ENCODE peak calls at places on chromosome 12, in five cellular contexts. H, G, Z, W and N are unnamed samples.

GRCh38 chr12:124727244-124727673 is 136.4 kb downstream of the SCARB1 start:
- DNase-seq in H (peak), Z (no peak), G (peak), W (no peak), N (peak)

GRCh38 chr12:130487636-130488035 is 149.9 kb downstream of the PIWIL1 start:
- DNase-seq in Z (no peak), H (no peak), G (no peak), W (no peak), N (no peak)

GRCh38 chr12:107775093-107775721 is 703 bp downstream of the ASCL4 start:
- DNase-seq in Z (peak), H (no peak), G (no peak), W (peak), N (no peak)

GRCh38 chr12:67630373-67631088 is 18.0 kb upstream of the DYRK2 start:
- DNase-seq in G (no peak), H (peak), W (no peak), Z (peak), N (peak)

GRCh38 chr12:96908170-96908675 is 1.2 kb downstream of the NEDD1 start:
- DNase-seq in Z (no peak), W (no peak), G (no peak), H (peak), N (no peak)

GRCh38 chr12:57744194-57744776 is 554 bp upstream of the TSPAN31 start:
- DNase-seq in W (peak), H (peak), Z (peak), G (peak), N (no peak)

GRCh38 chr12:43273467-43273866 is 278.5 kb downstream of the ADAMTS20 start:
- DNase-seq in H (no peak), W (no peak), G (no peak), Z (no peak), N (peak)

GRCh38 chr12:57893460-57894353 is 47.2 kb upstream of the CTDSP2 start:
- DNase-seq in Z (peak), H (peak), W (no peak), G (no peak), N (peak)

GRCh38 chr12:646303-647038 is 16.8 kb downstream of the NINJ2 start:
- DNase-seq in H (peak), Z (no peak), G (no peak), W (no peak), N (peak)

GRCh38 chr12:26031318-26031717 is 72.8 kb downstream of the RASSF8 start:
- DNase-seq in G (no peak), Z (no peak), W (no peak), H (no peak), N (no peak)

GRCh38 chr12:31896514-31897039 is 62.6 kb upstream of the RESF1 start:
- DNase-seq in H (peak), W (no peak), G (no peak), Z (no peak), N (peak)

GRCh38 chr12:132308311-132309161 is 20.9 kb downstream of the GALNT9 start:
- DNase-seq in G (no peak), Z (no peak), H (no peak), W (no peak), N (no peak)

GRCh38 chr12:56034586-56035332 is 7.0 kb upstream of the RPS26 start:
- DNase-seq in W (no peak), Z (no peak), H (no peak), G (no peak), N (no peak)

GRCh38 chr12:6267007-6267721 is 43.3 kb upstream of the PLEKHG6 start:
- DNase-seq in G (no peak), H (no peak), W (no peak), Z (no peak), N (no peak)

GRCh38 chr12:16605666-16606116 is 271 bp downstream of the LMO3 start:
- DNase-seq in H (no peak), W (no peak), Z (peak), G (no peak), N (peak)

GRCh38 chr12:16606117-16606200 is at the start of gene LMO3:
- DNase-seq in Z (no peak), G (no peak), W (no peak), H (no peak), N (no peak)

GRCh38 chr12:16603265-16603915 is 2.6 kb downstream of the LMO3 start:
- DNase-seq in W (no peak), G (no peak), H (no peak), Z (no peak), N (no peak)

GRCh38 chr12:16603916-16604575 is 1.9 kb downstream of the LMO3 start:
- DNase-seq in W (no peak), H (no peak), Z (peak), G (no peak), N (no peak)

GRCh38 chr12:16604853-16605252 is 1.1 kb downstream of the LMO3 start:
- DNase-seq in W (peak), Z (peak), H (no peak), G (no peak), N (no peak)
- H3K9ac ChIP-seq in W (no peak), Z (no peak), H (no peak), G (no peak), N (no peak)

GRCh38 chr12:117904051-117904450 is 64.7 kb downstream of the KSR2 start:
- DNase-seq in Z (no peak), H (no peak), G (no peak), W (no peak), N (no peak)
- TF ChIP-seq MAX in Z (no peak), H (no peak), G (no peak), W (no peak), N (no peak)

GRCh38 chr12:38903596-38903995 is 1.8 kb downstream of the CPNE8 start:
- DNase-seq in H (peak), Z (no peak), G (no peak), W (no peak), N (peak)

GRCh38 chr12:38906482-38907170 is 1.2 kb upstream of the CPNE8 start:
- DNase-seq in Z (peak), W (peak), H (peak), G (peak), N (peak)

GRCh38 chr12:38905480-38906351 is at the start of gene CPNE8:
- DNase-seq in W (no peak), G (peak), Z (peak), H (peak), N (peak)

GRCh38 chr12:38904932-38905479 is 385 bp downstream of the CPNE8 start:
- DNase-seq in G (peak), W (peak), H (peak), Z (peak), N (peak)

GRCh38 chr12:38907171-38907923 is 2.0 kb upstream of the CPNE8 start:
- DNase-seq in Z (no peak), W (no peak), H (no peak), G (no peak), N (no peak)
- H3K9ac ChIP-seq in Z (no peak), W (no peak), H (no peak), G (peak), N (peak)

DNA sequence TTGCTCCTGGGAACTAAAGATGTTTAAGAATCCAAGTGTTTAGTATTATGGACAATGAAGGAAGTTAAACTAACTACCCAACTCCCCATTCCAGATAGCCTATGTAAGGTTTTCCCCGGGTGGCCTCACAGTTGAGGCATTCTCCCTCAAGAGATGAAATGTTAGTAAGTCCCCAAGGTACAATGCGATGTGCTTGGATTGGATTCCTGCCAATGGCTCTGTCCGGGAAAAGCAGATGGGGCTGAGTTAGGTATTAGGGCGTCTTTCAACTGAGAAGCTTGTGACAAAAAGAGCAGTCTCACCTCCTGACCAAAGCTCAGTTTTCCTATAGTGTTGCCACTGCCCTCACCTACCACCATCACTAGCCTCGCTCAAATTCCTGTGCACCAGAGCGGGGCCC is 64.8 kb upstream of the E2F7 start:
- DNase-seq in W (no peak), H (no peak), Z (no peak), G (no peak), N (no peak)
- TF ChIP-seq MAX in W (no peak), H (no peak), Z (no peak), G (no peak), N (no peak)

DNA sequence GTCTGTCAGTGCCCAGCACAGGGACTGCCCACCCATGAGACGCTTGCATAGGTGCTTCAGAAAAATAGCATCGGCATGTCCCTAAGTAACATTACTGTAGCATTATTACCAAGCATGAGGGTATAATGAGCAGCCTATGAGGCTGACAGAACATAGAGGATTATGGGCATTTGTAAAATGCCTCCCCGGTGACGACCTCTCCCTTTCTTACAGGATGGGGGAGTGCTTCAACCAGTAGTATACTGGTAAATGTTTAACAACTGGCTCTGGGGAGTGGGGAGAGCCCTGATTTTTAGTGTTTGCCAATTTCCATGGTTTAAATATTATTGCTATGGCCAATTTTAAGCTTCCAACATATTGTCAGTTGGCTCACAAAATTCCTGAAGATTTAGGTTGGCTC is 104.5 kb downstream of the ETNK1 start:
- DNase-seq in W (no peak), G (no peak), H (no peak), Z (no peak), N (no peak)
- H3K9ac ChIP-seq in W (no peak), G (no peak), H (no peak), Z (no peak), N (no peak)